ENCODE peak calls at places on chromosomes 11 and 22, in six cellular contexts. One of them, this sample, is unnamed.

GRCh38 chr11:35949242-35949641 is 5.4 kb downstream of the LDLRAD3 start:
- DNase-seq in PC-9: no peak
- DNase-seq in right cardiac atrium: no peak
- DNase-seq in Daoy: no peak
- DNase-seq in RWPE1: no peak
- DNase-seq in COR-L47: no peak
- DNase-seq in this sample: no peak

GRCh38 chr11:693415-693831 is 1.6 kb downstream of the DEAF1 start:
- DNase-seq in PC-9: no peak
- DNase-seq in right cardiac atrium: no peak
- DNase-seq in Daoy: no peak
- DNase-seq in RWPE1: no peak
- DNase-seq in COR-L47: peak; percentile 24
- DNase-seq in this sample: no peak

GRCh38 chr22:23163665-23164064 is 16.6 kb upstream of the BCR start:
- DNase-seq in PC-9: no peak
- DNase-seq in right cardiac atrium: peak; percentile 67
- DNase-seq in Daoy: no peak
- DNase-seq in RWPE1: no peak
- DNase-seq in COR-L47: peak; percentile 64
- DNase-seq in this sample: no peak

GRCh38 chr11:35951659-35952058 is 7.8 kb downstream of the LDLRAD3 start:
- DNase-seq in PC-9: no peak
- DNase-seq in right cardiac atrium: no peak
- DNase-seq in Daoy: no peak
- DNase-seq in RWPE1: no peak
- DNase-seq in COR-L47: no peak
- DNase-seq in this sample: no peak

GRCh38 chr11:92838655-92839334 is 130.7 kb upstream of the MTNR1B start:
- DNase-seq in PC-9: no peak
- DNase-seq in right cardiac atrium: no peak
- DNase-seq in Daoy: no peak
- DNase-seq in RWPE1: no peak
- DNase-seq in COR-L47: no peak
- DNase-seq in this sample: no peak

GRCh38 chr11:119991022-119991404 is 146.9 kb downstream of the TRIM29 start:
- DNase-seq in PC-9: no peak
- DNase-seq in right cardiac atrium: no peak
- DNase-seq in Daoy: no peak
- DNase-seq in RWPE1: no peak
- DNase-seq in COR-L47: no peak
- DNase-seq in this sample: no peak

GRCh38 chr11:2994336-2994730 is 2.2 kb upstream of the NAP1L4 start:
- DNase-seq in PC-9: no peak
- DNase-seq in right cardiac atrium: no peak
- DNase-seq in Daoy: no peak
- DNase-seq in RWPE1: no peak
- DNase-seq in COR-L47: no peak
- DNase-seq in this sample: no peak

GRCh38 chr11:19419021-19419750 is 178.4 kb upstream of the E2F8 start:
- DNase-seq in PC-9: peak; percentile 99
- DNase-seq in right cardiac atrium: no peak
- DNase-seq in Daoy: no peak
- DNase-seq in RWPE1: no peak
- DNase-seq in COR-L47: no peak
- DNase-seq in this sample: no peak

GRCh38 chr11:66203847-66204246 is 64.6 kb upstream of the RAB1B start:
- DNase-seq in PC-9: no peak
- DNase-seq in right cardiac atrium: no peak
- DNase-seq in Daoy: no peak
- DNase-seq in RWPE1: no peak
- DNase-seq in COR-L47: no peak
- DNase-seq in this sample: no peak

GRCh38 chr11:8775341-8776133 is 92.9 kb downstream of the RPL27A start:
- DNase-seq in PC-9: no peak
- DNase-seq in right cardiac atrium: no peak
- DNase-seq in Daoy: no peak
- DNase-seq in RWPE1: no peak
- DNase-seq in COR-L47: no peak
- DNase-seq in this sample: no peak

GRCh38 chr11:101955701-101956100 is 39.4 kb upstream of the ANGPTL5 start:
- DNase-seq in PC-9: no peak
- DNase-seq in right cardiac atrium: no peak
- DNase-seq in Daoy: no peak
- DNase-seq in RWPE1: no peak
- DNase-seq in COR-L47: no peak
- DNase-seq in this sample: no peak

GRCh38 chr22:28146401-28147304 is 227.6 kb upstream of the PITPNB start:
- DNase-seq in PC-9: no peak
- DNase-seq in right cardiac atrium: no peak
- DNase-seq in Daoy: no peak
- DNase-seq in RWPE1: no peak
- DNase-seq in COR-L47: no peak
- DNase-seq in this sample: no peak

GRCh38 chr22:48748113-48748859 is 1079.4 kb downstream of the BRD1 start:
- DNase-seq in PC-9: no peak
- DNase-seq in right cardiac atrium: no peak
- DNase-seq in Daoy: no peak
- DNase-seq in RWPE1: no peak
- DNase-seq in COR-L47: no peak
- DNase-seq in this sample: no peak

GRCh38 chr22:38314140-38314991 is 2.9 kb downstream of the CSNK1E start:
- DNase-seq in PC-9: no peak
- DNase-seq in right cardiac atrium: peak; percentile 14
- DNase-seq in Daoy: peak; percentile 24
- DNase-seq in RWPE1: no peak
- DNase-seq in COR-L47: no peak
- DNase-seq in this sample: no peak